ENCODE peak calls at places on chromosomes 16 and 17, in nine cellular contexts. P is HCT116, M is PC-9, I is PC-3, X is GM23338, Q is GM23248, V is SK-N-SH, N is Karpas-422, A is OCI-LY7. J is an unnamed sample. For H4K20me1 and H3K9me2, the result is how much of the 10 kb centered on the place peaks cover.

GRCh38 chr17:12789976-12790805 is 893 bp downstream of the ARHGAP44 start:
- DNase-seq in P (no peak), M (no peak), I (no peak), X (peak), Q (no peak), V (no peak), N (peak), A (no peak), J (no peak)

GRCh38 chr17:72192409-72193192 is 71.8 kb downstream of the SOX9 start:
- DNase-seq in P (no peak), M (peak), I (peak), X (no peak), Q (peak), V (no peak), N (no peak), A (no peak), J (no peak)

GRCh38 chr17:491086-492014 is 138.7 kb upstream of the RPH3AL start:
- DNase-seq in P (no peak), M (no peak), I (no peak), X (peak), Q (peak), V (peak), N (no peak), A (peak), J (no peak)

GRCh38 chr17:15651583-15652110 is 32.1 kb upstream of the FBXW10B start:
- DNase-seq in P (peak), M (peak), I (peak), X (peak), Q (peak), V (peak), N (peak), A (peak), J (no peak)

GRCh38 chr16:79093554-79093967 is 507.0 kb downstream of the MAF start:
- DNase-seq in P (no peak), M (no peak), I (no peak), X (no peak), Q (no peak), V (no peak), N (no peak), A (no peak), J (no peak)

GRCh38 chr16:52283581-52284375 is 263.2 kb downstream of the TOX3 start:
- DNase-seq in P (no peak), M (no peak), I (no peak), X (no peak), Q (no peak), V (no peak), N (no peak), A (no peak), J (no peak)

GRCh38 chr16:65469116-65469515 is 347.3 kb upstream of the CDH11 start:
- DNase-seq in P (no peak), M (no peak), I (no peak), X (no peak), Q (peak), V (no peak), N (no peak), A (no peak), J (no peak)

GRCh38 chr16:50680907-50681885 is at the start of gene SNX20:
- DNase-seq in P (no peak), M (no peak), I (no peak), X (no peak), Q (no peak), V (no peak), N (peak), A (peak), J (peak)

GRCh38 chr17:74863420-74864296 is 4.0 kb upstream of the GRIN2C start:
- DNase-seq in P (no peak), M (no peak), I (peak), X (no peak), Q (no peak), V (no peak), N (no peak), A (no peak), J (no peak)

GRCh38 chr17:2841606-2842005 is 45.4 kb downstream of the RAP1GAP2 start:
- DNase-seq in P (no peak), M (no peak), I (no peak), X (no peak), Q (peak), V (no peak), N (no peak), A (no peak), J (no peak)

GRCh38 chr16:84117482-84117843 is 721 bp upstream of the MBTPS1 start:
- DNase-seq in P (no peak), M (no peak), I (peak), X (peak), Q (no peak), V (peak), N (no peak), A (peak), J (peak)

GRCh38 chr16:667113-667779 is 686 bp upstream of the RHOT2 start:
- DNase-seq in P (no peak), M (no peak), I (no peak), X (no peak), Q (no peak), V (no peak), N (no peak), A (no peak), J (no peak)

GRCh38 chr17:27457731-27458523 is 1.7 kb downstream of the KSR1 start:
- DNase-seq in P (no peak), M (no peak), I (no peak), X (peak), Q (peak), V (peak), N (no peak), A (no peak), J (no peak)

GRCh38 chr17:40266882-40267281 is 20.8 kb upstream of the CDC6 start:
- DNase-seq in P (no peak), M (no peak), I (no peak), X (no peak), Q (no peak), V (no peak), N (no peak), A (no peak), J (no peak)

GRCh38 chr17:43558805-43559160 is 12.6 kb upstream of the ETV4 start:
- DNase-seq in P (no peak), M (no peak), I (no peak), X (no peak), Q (no peak), V (no peak), N (no peak), A (no peak), J (no peak)

GRCh38 chr16:2026461-2027023 is at the start of gene NHERF2:
- DNase-seq in P (no peak), M (no peak), I (peak), X (peak), Q (peak), V (peak), N (no peak), A (no peak), J (peak)

GRCh38 chr17:66087073-66087472 is 104.9 kb downstream of the CEP112 start:
- DNase-seq in P (no peak), M (no peak), I (no peak), X (no peak), Q (peak), V (no peak), N (no peak), A (no peak), J (no peak)

GRCh38 chr16:51624083-51624775 is 473.2 kb upstream of the SALL1 start:
- DNase-seq in P (no peak), M (no peak), I (no peak), X (no peak), Q (peak), V (peak), N (no peak), A (no peak), J (no peak)

GRCh38 chr16:980595-980854 is 1.0 kb upstream of the SOX8 start:
- DNase-seq in P (no peak), M (no peak), I (no peak), X (no peak), Q (no peak), V (peak), N (no peak), A (no peak), J (no peak)

GRCh38 chr17:6104956-6105355 is 34.8 kb downstream of the WSCD1 start:
- DNase-seq in P (no peak), M (no peak), I (peak), X (no peak), Q (no peak), V (no peak), N (no peak), A (no peak), J (no peak)

GRCh38 chr16:28189237-28189636 is 22.5 kb downstream of the XPO6 start:
- DNase-seq in P (no peak), M (no peak), I (peak), X (no peak), Q (peak), V (no peak), N (no peak), A (no peak), J (no peak)

GRCh38 chr17:71098071-71098470 is 928.7 kb downstream of the KCNJ2 start:
- DNase-seq in P (no peak), M (no peak), I (no peak), X (no peak), Q (no peak), V (no peak), N (no peak), A (no peak), J (peak)

GRCh38 chr17:81837641-81838040 is 2.8 kb upstream of the PPP1R27 start:
- DNase-seq in P (no peak), M (no peak), I (no peak), X (no peak), Q (peak), V (no peak), N (no peak), A (no peak), J (no peak)

GRCh38 chr17:46832945-46833839 is 14.7 kb upstream of the WNT3 start:
- DNase-seq in P (no peak), M (no peak), I (peak), X (no peak), Q (peak), V (no peak), N (no peak), A (no peak), J (no peak)

GRCh38 chr16:89367538-89368059 is 122.8 kb downstream of the ANKRD11 start:
- DNase-seq in P (no peak), M (no peak), I (no peak), X (no peak), Q (no peak), V (no peak), N (no peak), A (no peak), J (no peak)

GRCh38 chr16:89366561-89367537 is 123.5 kb downstream of the ANKRD11 start:
- DNase-seq in P (no peak), M (no peak), I (no peak), X (no peak), Q (no peak), V (peak), N (no peak), A (no peak), J (no peak)

GRCh38 chr16:89364603-89365002 is 125.8 kb downstream of the ANKRD11 start:
- DNase-seq in P (no peak), M (no peak), I (no peak), X (no peak), Q (peak), V (peak), N (no peak), A (no peak), J (no peak)

GRCh38 chr16:89365044-89365467 is 125.3 kb downstream of the ANKRD11 start:
- DNase-seq in P (no peak), M (no peak), I (peak), X (no peak), Q (peak), V (peak), N (no peak), A (no peak), J (no peak)

GRCh38 chr16:89365996-89366395 is 124.4 kb downstream of the ANKRD11 start:
- DNase-seq in P (no peak), M (no peak), I (no peak), X (no peak), Q (no peak), V (no peak), N (no peak), A (no peak), J (no peak)
- H3K27ac ChIP-seq in P (no peak), M (no peak), I (peak), X (peak), Q (no peak), V (peak), N (no peak), A (no peak), J (no peak)

DNA sequence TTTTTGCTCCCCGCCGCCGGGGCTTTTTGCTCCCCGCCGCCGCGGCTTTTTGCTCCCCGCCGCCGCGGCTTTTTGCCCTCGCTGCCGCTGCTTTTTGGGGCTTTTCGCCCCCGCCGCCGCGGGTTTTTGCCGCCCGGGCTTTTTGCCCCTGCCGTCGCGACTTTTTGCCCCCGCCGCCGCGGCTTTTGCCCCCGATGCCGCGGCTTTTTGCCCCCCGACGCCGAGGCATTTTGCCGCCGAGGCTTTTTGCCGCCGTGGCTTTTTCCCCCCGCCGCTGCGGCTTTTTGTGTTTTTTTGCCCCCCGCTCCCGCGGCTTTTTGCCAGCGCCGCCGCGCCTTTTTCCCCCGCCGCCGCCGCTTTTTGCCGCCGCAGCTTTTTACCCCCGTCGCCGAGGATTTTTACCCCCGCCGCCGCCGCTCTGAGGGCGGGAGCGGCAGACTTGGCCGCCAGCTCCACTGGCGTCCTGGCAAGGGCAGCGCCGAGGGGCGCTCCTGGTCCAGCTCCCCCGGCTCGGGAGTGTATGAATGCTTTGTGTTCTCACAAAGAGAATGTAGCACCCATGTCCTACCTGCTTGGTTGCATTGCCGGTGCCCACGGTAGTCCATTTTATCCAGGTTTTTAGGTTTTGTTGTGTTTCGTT is 151.7 kb downstream of the KCNJ18 start:
- DNase-seq in P (no peak), M (no peak), I (no peak), X (no peak), Q (no peak), V (no peak), N (no peak), A (no peak), J (no peak)
- H4K20me1 ChIP-seq in P (under half), M (under half), I (under half), X (under half), Q (under half), V (under half), N (under half), A (under half), J (under half)

GRCh38 chr16:73122604-73123386 is 74.9 kb upstream of the ZFHX3 start:
- DNase-seq in P (no peak), M (no peak), I (no peak), X (no peak), Q (peak), V (no peak), N (no peak), A (no peak), J (no peak)
- H3K9me2 ChIP-seq in P (under half), M (under half), I (under half), X (under half), Q (under half), V (under half), N (under half), A (under half), J (under half)

DNA sequence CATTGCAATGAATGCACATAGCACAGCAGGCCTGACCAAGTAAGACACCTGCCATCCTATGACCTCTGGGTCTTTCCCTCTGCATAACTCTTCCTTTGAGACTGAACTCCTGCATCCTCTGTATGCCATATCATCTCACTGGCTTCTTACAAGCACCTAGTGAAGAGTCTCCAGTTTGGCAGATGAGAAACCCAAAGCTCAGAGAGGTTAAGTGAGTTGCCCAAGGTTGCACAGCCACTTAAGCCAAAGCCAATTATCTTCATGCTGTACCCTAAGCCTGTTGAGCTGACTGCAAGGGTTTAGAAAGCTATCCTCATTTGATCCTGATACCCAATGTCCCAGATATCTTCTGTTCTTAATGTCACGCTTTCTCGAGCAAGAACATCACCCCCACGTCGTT is 35.2 kb downstream of the TMEM186 start:
- DNase-seq in P (no peak), M (no peak), I (no peak), X (no peak), Q (no peak), V (no peak), N (no peak), A (no peak), J (no peak)
- H3K27ac ChIP-seq in P (no peak), M (no peak), I (no peak), X (no peak), Q (no peak), V (no peak), N (no peak), A (no peak), J (no peak)

GRCh38 chr17:45263477-45263860 is 1.6 kb upstream of the SPATA32 start:
- DNase-seq in P (no peak), M (no peak), I (no peak), X (no peak), Q (no peak), V (no peak), N (no peak), A (no peak), J (no peak)
- H4K20me1 ChIP-seq in P (under half), M (under half), I (under half), X (under half), Q (under half), V (under half), N (under half), A (under half), J (under half)

DNA sequence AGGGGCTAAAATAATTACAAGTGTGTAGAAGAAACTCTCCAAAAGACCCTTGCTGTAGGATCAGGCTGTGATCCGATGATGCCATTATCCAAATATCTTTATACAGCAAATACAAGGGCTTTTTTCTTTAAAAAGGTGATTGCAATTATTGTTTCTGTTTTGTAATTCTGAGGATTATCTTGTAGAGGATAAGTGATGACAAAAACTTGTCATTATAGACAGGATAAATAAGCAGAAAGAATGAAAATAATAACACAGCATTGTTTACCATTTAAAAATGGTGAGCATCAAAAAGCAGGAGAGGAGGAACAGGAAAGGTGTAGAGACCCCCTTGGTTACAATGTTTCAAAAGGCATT is 42.5 kb downstream of the SNX11 start:
- DNase-seq in P (no peak), M (no peak), I (no peak), X (no peak), Q (no peak), V (no peak), N (no peak), A (no peak), J (no peak)
- H3K9me2 ChIP-seq in P (under half), M (under half), I (under half), X (under half), Q (under half), V (under half), N (under half), A (under half), J (under half)

GRCh38 chr16:25875956-25876608 is 184.3 kb downstream of the HS3ST4 start:
- DNase-seq in P (no peak), M (no peak), I (no peak), X (no peak), Q (no peak), V (no peak), N (no peak), A (no peak), J (no peak)

GRCh38 chr16:25874196-25874595 is 182.4 kb downstream of the HS3ST4 start:
- DNase-seq in P (no peak), M (no peak), I (no peak), X (no peak), Q (no peak), V (no peak), N (no peak), A (no peak), J (no peak)

GRCh38 chr16:25868966-25869365 is 177.2 kb downstream of the HS3ST4 start:
- DNase-seq in P (no peak), M (no peak), I (no peak), X (no peak), Q (no peak), V (no peak), N (no peak), A (no peak), J (no peak)

GRCh38 chr16:25868041-25868600 is 176.4 kb downstream of the HS3ST4 start:
- DNase-seq in P (no peak), M (no peak), I (no peak), X (no peak), Q (no peak), V (no peak), N (no peak), A (no peak), J (no peak)

DNA sequence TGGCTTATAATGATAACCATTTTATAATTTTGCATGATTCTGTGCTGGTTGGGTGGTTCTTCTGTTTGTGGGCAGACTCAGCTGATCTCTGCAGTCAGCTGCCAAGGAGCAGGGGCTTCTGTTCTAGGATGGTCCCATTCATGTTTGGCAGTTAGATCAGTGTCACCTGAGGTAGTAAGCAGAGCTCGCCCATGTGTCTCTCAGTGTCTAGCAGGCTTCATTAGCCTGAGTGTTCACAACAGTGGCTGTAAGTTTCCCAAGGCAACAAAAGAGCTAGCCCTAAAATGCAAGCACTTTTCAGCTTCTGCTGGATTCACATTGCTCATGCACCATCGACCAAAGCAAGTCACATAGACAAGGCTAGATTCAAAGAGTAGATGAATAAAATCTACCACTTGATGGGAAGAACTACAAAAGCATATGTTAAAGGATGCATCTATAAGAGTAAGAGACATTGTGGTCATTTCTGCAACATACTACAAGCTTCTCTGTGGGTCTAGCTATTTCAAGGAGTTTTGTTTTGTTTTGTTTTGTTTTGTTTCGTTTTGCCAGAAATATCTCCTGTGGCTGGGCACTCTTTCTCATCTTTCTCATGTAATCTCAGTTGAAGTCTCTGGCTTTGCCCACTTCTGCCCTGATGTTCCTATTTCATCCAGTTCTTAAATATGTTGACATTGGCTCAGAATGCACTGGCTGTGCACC is 180.8 kb downstream of the HS3ST4 start:
- DNase-seq in P (no peak), M (no peak), I (no peak), X (no peak), Q (no peak), V (no peak), N (no peak), A (no peak), J (peak)
- H3K27ac ChIP-seq in P (no peak), M (no peak), I (no peak), X (no peak), Q (no peak), V (no peak), N (no peak), A (no peak), J (peak)

J was measured in MM.1S.